ENCODE peak calls at places on chromosome 11, in six cellular contexts. I is psoas muscle; V is activated CD8-positive, alpha-beta memory T cell treated with anti-CD3 and anti-CD28 coated beads, Interleukin-2, amount 50 U/mL, for 4 hours; J is midbrain; K is left ventricle myocardium inferior; Z is PC-9. C is an unnamed sample.

GRCh38 chr11:59778122-59778521 is 22.9 kb downstream of the STX3 start:
- DNase-seq in V (no peak), Z (peak; percentile 46), J (no peak), I (no peak), K (no peak), C (peak; percentile 37)

GRCh38 chr11:116984186-116984585 is 114.0 kb downstream of the SIK3 start:
- DNase-seq in Z (no peak), V (no peak), I (no peak), J (no peak), K (no peak), C (no peak)

GRCh38 chr11:72129381-72129780 is 6.1 kb upstream of the FOLR3 start:
- DNase-seq in J (no peak), K (no peak), V (no peak), Z (no peak), I (no peak), C (no peak)

GRCh38 chr11:47305734-47306483 is 36.0 kb downstream of the MADD start:
- DNase-seq in J (peak; percentile 69), I (peak; percentile 40), V (no peak), Z (no peak), K (peak; percentile 78), C (peak; percentile 73)

GRCh38 chr11:60305906-60306619 is 21.0 kb upstream of the MS4A6E start:
- DNase-seq in K (no peak), Z (no peak), I (no peak), V (no peak), J (no peak), C (no peak)

GRCh38 chr11:59698506-59698905 is 15.1 kb downstream of the OR10V1 start:
- DNase-seq in J (no peak), K (no peak), V (no peak), Z (no peak), I (no peak), C (no peak)

GRCh38 chr11:100831929-100832480 is 144.9 kb downstream of the ARHGAP42 start:
- DNase-seq in J (no peak), K (no peak), V (no peak), I (peak; percentile 40), Z (no peak), C (no peak)

GRCh38 chr11:128714881-128715280 is 21.0 kb downstream of the FLI1 start:
- DNase-seq in Z (peak; percentile 53), I (no peak), K (no peak), J (no peak), V (no peak), C (no peak)

GRCh38 chr11:80239217-80239616 is 798.4 kb upstream of the TENM4 start:
- DNase-seq in J (no peak), V (no peak), Z (no peak), I (no peak), K (no peak), C (no peak)

C was measured in pons.